ENCODE peak calls at places on chromosomes 13 and 19, in five cellular contexts. N, D, J, L and B are unnamed samples.

GRCh38 chr13:34931572-34931971 is 10.5 kb upstream of the NBEA start:
- DNase-seq in N (no peak), D (no peak), J (no peak), L (peak), B (peak)

GRCh38 chr13:36126496-36126895 is 4.7 kb downstream of the DCLK1 start:
- DNase-seq in N (no peak), D (no peak), J (no peak), L (no peak), B (no peak)

GRCh38 chr19:4456566-4456842 is 1.1 kb downstream of the UBXN6 start:
- DNase-seq in N (peak), D (no peak), J (no peak), L (no peak), B (no peak)

GRCh38 chr19:54162884-54163283 is 3.4 kb upstream of the LENG1 start:
- DNase-seq in N (no peak), D (no peak), J (no peak), L (no peak), B (no peak)

GRCh38 chr19:51809787-51810186 is 14.8 kb downstream of the FPR3 start:
- DNase-seq in N (no peak), D (no peak), J (no peak), L (peak), B (no peak)

GRCh38 chr13:40230833-40231266 is 435.6 kb downstream of the FOXO1 start:
- DNase-seq in N (no peak), D (no peak), J (no peak), L (no peak), B (no peak)

GRCh38 chr13:92913840-92914239 is 312.8 kb upstream of the GPC6 start:
- DNase-seq in N (no peak), D (no peak), J (no peak), L (no peak), B (no peak)

GRCh38 chr19:6890938-6891337 is 3.6 kb downstream of the ADGRE1 start:
- DNase-seq in N (no peak), D (no peak), J (no peak), L (no peak), B (no peak)

GRCh38 chr19:35295792-35296462 is 4.0 kb downstream of the MAG start:
- DNase-seq in N (peak), D (peak), J (no peak), L (no peak), B (no peak)

GRCh38 chr13:114101325-114101821 is 31.1 kb downstream of the RASA3 start:
- DNase-seq in N (no peak), D (no peak), J (no peak), L (no peak), B (no peak)

GRCh38 chr19:10998045-10998533 is 37.3 kb downstream of the SMARCA4 start:
- DNase-seq in N (no peak), D (no peak), J (no peak), L (peak), B (no peak)

GRCh38 chr19:18999016-18999758 is 34.1 kb downstream of the SUGP2 start:
- DNase-seq in N (no peak), D (no peak), J (no peak), L (no peak), B (no peak)

GRCh38 chr13:97142452-97142851 is 79.7 kb upstream of the MBNL2 start:
- DNase-seq in N (peak), D (peak), J (no peak), L (peak), B (peak)

GRCh38 chr19:47729468-47729798 is 15.9 kb upstream of the NOP53 start:
- DNase-seq in N (peak), D (peak), J (no peak), L (no peak), B (peak)

GRCh38 chr19:4343845-4344713 is 717 bp downstream of the MPND start:
- DNase-seq in N (no peak), D (no peak), J (no peak), L (no peak), B (no peak)

GRCh38 chr19:7515091-7515470 is 822 bp upstream of the ZNF358 start:
- DNase-seq in N (no peak), D (no peak), J (no peak), L (no peak), B (no peak)

GRCh38 chr19:1514295-1514661 is 1.5 kb upstream of the ADAMTSL5 start:
- DNase-seq in N (no peak), D (no peak), J (no peak), L (no peak), B (no peak)

GRCh38 chr19:17236414-17236716 is 9.4 kb downstream of the NR2F6 start:
- DNase-seq in N (no peak), D (peak), J (no peak), L (no peak), B (no peak)

GRCh38 chr19:38867176-38867780 is 10.8 kb downstream of the RINL start:
- DNase-seq in N (no peak), D (no peak), J (no peak), L (no peak), B (no peak)

GRCh38 chr13:112951674-112952371 is 17.2 kb upstream of the MCF2L start:
- DNase-seq in N (no peak), D (no peak), J (no peak), L (peak), B (no peak)

GRCh38 chr13:113182046-113182445 is 23.6 kb downstream of the PROZ start:
- DNase-seq in N (no peak), D (no peak), J (no peak), L (no peak), B (no peak)

GRCh38 chr13:109877809-109878208 is 91.4 kb upstream of the IRS2 start:
- DNase-seq in N (no peak), D (no peak), J (no peak), L (no peak), B (no peak)

GRCh38 chr13:30832845-30833332 is 73.2 kb upstream of the MEDAG start:
- DNase-seq in N (peak), D (peak), J (no peak), L (peak), B (peak)

GRCh38 chr19:11881151-11881800 is 6.3 kb upstream of the ZNF69 start:
- DNase-seq in N (peak), D (peak), J (peak), L (peak), B (no peak)

GRCh38 chr13:65488606-65489005 is 1741.5 kb downstream of the PCDH9 start:
- DNase-seq in N (no peak), D (no peak), J (no peak), L (no peak), B (no peak)

GRCh38 chr19:4473708-4474503 is 1.8 kb downstream of the HDGFL2 start:
- DNase-seq in N (no peak), D (peak), J (no peak), L (no peak), B (no peak)

GRCh38 chr19:995051-995827 is 5.0 kb upstream of the GRIN3B start:
- DNase-seq in N (no peak), D (no peak), J (no peak), L (no peak), B (no peak)

GRCh38 chr13:41465215-41465907 is 8.0 kb downstream of the RGCC start:
- DNase-seq in N (no peak), D (no peak), J (peak), L (no peak), B (no peak)

GRCh38 chr13:48160879-48161278 is 66.0 kb upstream of the MED4 start:
- DNase-seq in N (no peak), D (no peak), J (no peak), L (no peak), B (peak)

GRCh38 chr13:34990399-34991224 is 48.5 kb downstream of the NBEA start:
- DNase-seq in N (no peak), D (peak), J (no peak), L (peak), B (no peak)

GRCh38 chr13:41809962-41810361 is 150.9 kb downstream of the VWA8 start:
- DNase-seq in N (no peak), D (no peak), J (no peak), L (no peak), B (no peak)

GRCh38 chr19:6773323-6773931 is 919 bp downstream of the VAV1 start:
- DNase-seq in N (no peak), D (peak), J (peak), L (no peak), B (no peak)

GRCh38 chr19:57099199-57099661 is 20.6 kb upstream of the USP29 start:
- DNase-seq in N (peak), D (peak), J (no peak), L (peak), B (peak)

GRCh38 chr19:3699071-3699740 is 1.1 kb downstream of the PIP5K1C start:
- DNase-seq in N (peak), D (no peak), J (no peak), L (no peak), B (no peak)

GRCh38 chr13:112703449-112703848 is 13.6 kb downstream of the ATP11A start:
- DNase-seq in N (no peak), D (no peak), J (no peak), L (no peak), B (no peak)

GRCh38 chr19:1259206-1259872 is 9.8 kb upstream of the CIRBP start:
- DNase-seq in N (no peak), D (peak), J (peak), L (peak), B (peak)

GRCh38 chr13:100149389-100149788 is 60.5 kb downstream of the PCCA start:
- DNase-seq in N (no peak), D (no peak), J (no peak), L (no peak), B (no peak)

GRCh38 chr19:39341122-39341719 is 1.0 kb upstream of the SAMD4B start:
- DNase-seq in N (peak), D (peak), J (no peak), L (no peak), B (no peak)

GRCh38 chr19:54462713-54463530 is 656 bp downstream of the LENG9 start:
- DNase-seq in N (peak), D (peak), J (no peak), L (peak), B (peak)

DNA sequence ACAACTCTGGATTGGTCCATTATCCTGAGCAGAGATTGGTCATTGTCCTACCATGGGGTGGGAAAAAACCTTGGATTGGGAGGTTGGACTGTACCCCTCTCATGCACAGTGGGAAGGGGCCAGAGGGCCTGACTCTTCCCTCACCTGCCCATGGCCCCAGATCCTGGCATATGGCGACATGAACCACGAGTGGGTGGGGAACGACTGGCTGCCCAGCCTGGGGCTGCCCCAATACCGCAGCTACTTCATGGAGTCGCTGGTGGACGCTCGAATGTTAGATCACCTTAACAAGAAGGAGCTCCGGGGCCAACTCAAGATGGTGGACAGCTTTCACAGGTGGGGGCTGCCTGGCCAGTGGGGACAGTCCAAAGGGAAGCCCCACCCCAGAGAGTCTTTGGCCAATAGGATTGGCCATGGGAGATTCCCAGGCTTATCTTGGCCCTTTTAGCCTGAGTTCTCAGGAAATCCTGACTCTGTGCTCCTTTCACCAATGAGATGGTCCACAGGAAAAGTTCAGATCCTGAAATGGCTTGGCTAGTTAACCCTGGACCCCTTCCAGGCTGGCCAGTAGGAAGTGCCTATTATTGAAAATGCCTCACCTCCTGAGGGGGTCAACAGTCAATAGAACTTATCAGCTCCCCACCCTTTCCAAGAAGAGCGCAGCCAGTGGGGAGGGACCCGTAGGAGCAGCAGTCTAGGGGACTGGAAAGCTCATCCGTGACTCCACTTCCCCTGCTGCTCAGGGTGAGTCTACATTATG is 7.1 kb downstream of the HRC start:
- DNase-seq in N (peak), D (no peak), J (no peak), L (no peak), B (no peak)
- H3K4me3 ChIP-seq in N (peak), D (peak), J (no peak), L (no peak), B (no peak)

GRCh38 chr19:13163609-13164364 is 13.6 kb downstream of the IER2 start:
- DNase-seq in N (peak), D (peak), J (no peak), L (peak), B (no peak)
- TF ChIP-seq JUNB in N (no peak), D (no peak), J (no peak), L (no peak), B (no peak)

DNA sequence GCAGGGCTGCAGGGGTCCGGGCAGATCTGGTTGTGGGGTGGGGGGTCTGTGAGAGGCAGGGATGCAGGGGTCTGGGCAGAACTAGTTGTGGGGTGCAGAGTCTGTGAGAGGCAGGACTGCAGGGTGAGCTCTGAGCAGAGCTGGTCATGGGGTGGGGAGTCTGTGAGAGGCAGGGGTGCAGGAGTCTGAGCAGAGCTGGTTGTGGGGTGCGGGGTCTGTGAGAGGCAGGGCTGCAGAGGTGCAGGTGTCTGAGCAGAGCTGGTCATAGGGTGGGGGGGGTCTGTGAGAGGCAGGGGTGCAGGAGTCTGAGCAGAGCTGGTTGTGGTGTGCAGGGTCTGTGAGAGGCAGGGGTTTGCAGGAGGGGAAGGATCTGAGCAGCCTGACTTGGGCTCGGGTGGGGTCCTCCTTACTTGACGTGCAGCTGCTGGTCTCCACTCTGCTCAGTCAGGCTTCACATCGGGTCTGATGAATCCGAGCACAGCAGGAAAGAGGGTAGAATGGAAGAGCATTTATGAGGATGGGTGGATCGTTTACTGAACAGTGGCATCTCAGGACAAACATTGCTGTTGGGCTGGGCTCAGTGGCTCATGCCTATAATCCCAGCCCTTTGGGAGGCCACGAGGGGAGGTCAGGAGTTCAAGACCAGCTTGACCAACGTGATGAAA is 31.2 kb downstream of the IGFL2 start:
- DNase-seq in N (no peak), D (no peak), J (no peak), L (no peak), B (no peak)
- H3K4me3 ChIP-seq in N (no peak), D (no peak), J (no peak), L (no peak), B (no peak)

GRCh38 chr13:79999601-80000000 is 341.3 kb downstream of the SPRY2 start:
- DNase-seq in N (no peak), D (no peak), J (no peak), L (no peak), B (no peak)

GRCh38 chr13:80000679-80001509 is 340.0 kb downstream of the SPRY2 start:
- DNase-seq in N (no peak), D (no peak), J (no peak), L (no peak), B (no peak)

GRCh38 chr13:79998386-79998785 is 342.5 kb downstream of the SPRY2 start:
- DNase-seq in N (no peak), D (no peak), J (no peak), L (no peak), B (no peak)

GRCh38 chr13:79997244-79997643 is 343.7 kb downstream of the SPRY2 start:
- DNase-seq in N (no peak), D (no peak), J (no peak), L (no peak), B (no peak)

GRCh38 chr13:80001510-80001842 is 339.4 kb downstream of the SPRY2 start:
- DNase-seq in N (no peak), D (no peak), J (no peak), L (no peak), B (no peak)
- TF ChIP-seq JUNB in N (no peak), D (no peak), J (no peak), L (no peak), B (no peak)

DNA sequence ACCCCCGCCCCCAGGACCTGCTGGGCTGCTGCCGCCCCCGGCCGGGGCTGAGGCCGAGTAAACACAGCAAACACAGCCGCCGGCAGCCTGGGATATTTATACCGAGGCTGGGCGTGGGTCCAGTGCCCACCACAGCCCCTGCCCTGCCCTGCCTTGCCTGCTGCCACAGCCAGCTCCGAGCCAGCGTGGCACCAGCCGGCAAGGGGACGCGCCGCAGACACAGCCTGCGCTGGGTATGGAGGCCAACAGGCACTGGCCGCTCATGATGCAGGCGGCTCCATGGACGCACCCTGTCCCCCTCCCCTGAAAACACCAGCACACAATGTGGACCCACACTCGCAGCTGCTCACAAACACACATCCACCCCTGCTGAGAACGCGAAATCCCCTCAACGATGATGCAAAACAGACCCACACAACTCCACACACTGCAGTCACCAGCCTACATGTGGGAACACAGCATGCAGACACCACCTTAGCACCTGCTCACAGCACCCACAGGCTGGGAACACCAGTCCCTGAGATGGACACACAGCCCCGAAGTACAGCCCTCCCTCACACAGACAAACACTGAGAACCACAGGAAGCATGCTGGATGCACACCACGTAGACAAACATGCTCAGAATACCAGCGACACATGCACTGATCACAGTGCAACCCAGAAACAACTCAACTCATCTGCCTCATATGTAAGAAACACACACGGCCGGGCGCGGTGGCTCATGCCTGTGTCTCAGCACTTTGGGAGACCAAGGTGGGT is 16.2 kb downstream of the CCDC97 start:
- DNase-seq in N (no peak), D (no peak), J (no peak), L (peak), B (no peak)
- H3K4me3 ChIP-seq in N (no peak), D (peak), J (peak), L (peak), B (no peak)

GRCh38 chr19:42926781-42927180 is 9.1 kb upstream of the PSG6 start:
- DNase-seq in N (no peak), D (no peak), J (no peak), L (no peak), B (no peak)
- TF ChIP-seq JUNB in N (no peak), D (no peak), J (no peak), L (no peak), B (no peak)